ENCODE peak calls at places on chromosomes 6 and 20, in eight cellular contexts. Y is hepatocyte; T is sigmoid colon; J is CD8-positive, alpha-beta T cell; U is pancreas; K is WTC11; H is lung; L is ascending aorta. D is an unnamed sample.

GRCh38 chr6:132192646-132193045 is 208.6 kb downstream of the MOXD1 start:
- DNase-seq in Y (no peak), T (no peak), J (no peak), U (no peak), K (no peak), H (no peak), L (no peak), D (no peak)

GRCh38 chr20:23138682-23139081 is 52.6 kb upstream of the CD93 start:
- DNase-seq in Y (no peak), T (peak), J (no peak), U (no peak), K (no peak), H (no peak), L (no peak), D (no peak)

GRCh38 chr20:35292504-35293285 is 470 bp upstream of the FAM83C start:
- DNase-seq in Y (no peak), T (no peak), J (no peak), U (no peak), K (no peak), H (no peak), L (no peak), D (no peak)

GRCh38 chr20:8518878-8519277 is 386.8 kb downstream of the PLCB1 start:
- DNase-seq in Y (no peak), T (no peak), J (no peak), U (no peak), K (peak), H (no peak), L (no peak), D (no peak)

GRCh38 chr6:151495380-151495779 is 1.6 kb downstream of the CCDC170 start:
- DNase-seq in Y (no peak), T (no peak), J (no peak), U (no peak), K (no peak), H (no peak), L (no peak), D (no peak)

GRCh38 chr6:26161322-26161721 is 74.1 kb downstream of the HFE start:
- DNase-seq in Y (no peak), T (no peak), J (no peak), U (no peak), K (no peak), H (no peak), L (no peak), D (no peak)

GRCh38 chr6:159257846-159258245 is 88.6 kb downstream of the FNDC1 start:
- DNase-seq in Y (no peak), T (no peak), J (no peak), U (no peak), K (no peak), H (no peak), L (peak), D (no peak)

GRCh38 chr20:13819885-13820645 is 35.2 kb downstream of the NDUFAF5 start:
- DNase-seq in Y (peak), T (peak), J (no peak), U (peak), K (peak), H (no peak), L (no peak), D (peak)

GRCh38 chr20:11112837-11113236 is 439.0 kb upstream of the JAG1 start:
- DNase-seq in Y (no peak), T (no peak), J (no peak), U (no peak), K (no peak), H (no peak), L (no peak), D (no peak)

GRCh38 chr6:106477158-106477557 is 116.6 kb downstream of the CRYBG1 start:
- DNase-seq in Y (no peak), T (no peak), J (no peak), U (no peak), K (no peak), H (no peak), L (no peak), D (no peak)

GRCh38 chr20:37265152-37265551 is 3.5 kb upstream of the GHRH start:
- DNase-seq in Y (no peak), T (no peak), J (no peak), U (no peak), K (no peak), H (no peak), L (no peak), D (no peak)

GRCh38 chr6:162442675-162443074 is 284.9 kb downstream of the PRKN start:
- DNase-seq in Y (peak), T (no peak), J (no peak), U (no peak), K (peak), H (no peak), L (no peak), D (no peak)

GRCh38 chr6:23410439-23410838 is 715.6 kb upstream of the NRSN1 start:
- DNase-seq in Y (no peak), T (no peak), J (no peak), U (no peak), K (no peak), H (no peak), L (no peak), D (no peak)

GRCh38 chr20:44208770-44209169 is 1.8 kb downstream of the OSER1 start:
- DNase-seq in Y (no peak), T (no peak), J (no peak), U (no peak), K (no peak), H (no peak), L (no peak), D (peak)
- TF ChIP-seq CTCF in Y (no peak), T (no peak), J (no peak), U (no peak), K (no peak), H (no peak), L (no peak), D (peak)

GRCh38 chr6:99818161-99818560 is 175.9 kb downstream of the MCHR2 start:
- DNase-seq in Y (no peak), T (no peak), J (no peak), U (no peak), K (no peak), H (no peak), L (no peak), D (no peak)

GRCh38 chr6:99819853-99820252 is 174.2 kb downstream of the MCHR2 start:
- DNase-seq in Y (no peak), T (no peak), J (no peak), U (no peak), K (no peak), H (no peak), L (no peak), D (no peak)

GRCh38 chr6:99821164-99821563 is 172.9 kb downstream of the MCHR2 start:
- DNase-seq in Y (no peak), T (no peak), J (no peak), U (no peak), K (no peak), H (no peak), L (no peak), D (no peak)

GRCh38 chr6:99822741-99823512 is 171.1 kb downstream of the MCHR2 start:
- DNase-seq in Y (peak), T (no peak), J (no peak), U (no peak), K (no peak), H (no peak), L (no peak), D (peak)
- TF ChIP-seq CTCF in Y (peak), T (no peak), J (no peak), U (no peak), K (no peak), H (no peak), L (no peak), D (peak)

GRCh38 chr6:56247654-56248122 is 308 bp upstream of the COL21A1 start:
- DNase-seq in Y (no peak), T (no peak), J (no peak), U (no peak), K (no peak), H (no peak), L (no peak), D (no peak)

GRCh38 chr6:56245903-56246351 is 1.5 kb downstream of the COL21A1 start:
- DNase-seq in Y (no peak), T (no peak), J (no peak), U (no peak), K (no peak), H (no peak), L (no peak), D (no peak)

GRCh38 chr6:56246544-56246940 is 838 bp downstream of the COL21A1 start:
- DNase-seq in Y (peak), T (no peak), J (no peak), U (no peak), K (peak), H (no peak), L (peak), D (no peak)

GRCh38 chr6:56244528-56245253 is 2.7 kb downstream of the COL21A1 start:
- DNase-seq in Y (no peak), T (no peak), J (no peak), U (no peak), K (no peak), H (no peak), L (no peak), D (no peak)

DNA sequence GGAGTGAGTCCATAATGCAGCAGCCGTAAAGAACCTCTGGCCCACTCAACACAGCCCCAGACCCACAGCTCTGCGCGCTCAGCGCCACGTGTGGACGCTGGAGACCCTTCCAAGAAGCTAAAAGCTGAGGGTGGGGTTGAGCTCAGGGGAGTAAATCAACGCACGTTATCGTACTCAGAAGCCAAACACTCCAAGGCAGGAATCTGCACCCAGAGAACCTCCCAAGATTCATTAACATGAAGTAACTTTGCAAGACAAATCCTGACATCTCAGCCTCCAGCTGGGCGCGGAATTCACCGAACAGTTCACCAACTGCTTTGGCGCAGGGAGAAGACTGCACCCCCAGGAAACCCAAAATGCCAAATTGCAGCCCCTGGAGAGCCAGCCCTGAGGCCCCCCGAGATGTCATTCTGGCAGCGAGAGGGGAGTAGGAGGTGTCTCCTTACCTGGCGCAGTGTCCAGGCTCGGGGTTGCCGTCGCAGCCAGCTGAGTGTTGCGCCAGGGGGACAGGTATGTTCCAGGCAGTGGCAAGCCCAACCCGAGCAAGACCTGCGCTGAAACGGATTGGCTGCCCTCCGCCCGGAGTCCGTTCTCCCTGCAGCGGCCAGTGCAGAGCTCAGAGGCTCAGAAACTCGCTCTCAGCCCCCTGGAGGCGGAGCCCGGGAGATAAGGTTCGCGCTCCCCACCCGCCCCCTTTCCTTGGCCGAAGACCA is at the start of gene COL21A1:
- DNase-seq in Y (peak), T (peak), J (no peak), U (peak), K (peak), H (peak), L (peak), D (no peak)
- TF ChIP-seq CTCF in Y (peak), T (no peak), J (no peak), U (no peak), K (no peak), H (no peak), L (no peak), D (no peak)

GRCh38 chr6:43835872-43836419 is 65.9 kb downstream of the VEGFA start:
- DNase-seq in Y (no peak), T (no peak), J (no peak), U (no peak), K (no peak), H (no peak), L (no peak), D (no peak)

GRCh38 chr6:43836507-43836906 is 66.5 kb downstream of the VEGFA start:
- DNase-seq in Y (no peak), T (no peak), J (no peak), U (no peak), K (no peak), H (no peak), L (no peak), D (peak)

GRCh38 chr6:43837501-43837900 is 67.5 kb downstream of the VEGFA start:
- DNase-seq in Y (no peak), T (no peak), J (no peak), U (no peak), K (no peak), H (no peak), L (no peak), D (no peak)

GRCh38 chr6:43840490-43841218 is 70.6 kb downstream of the VEGFA start:
- DNase-seq in Y (no peak), T (no peak), J (no peak), U (no peak), K (no peak), H (no peak), L (no peak), D (no peak)

GRCh38 chr6:43838276-43839036 is 68.4 kb downstream of the VEGFA start:
- DNase-seq in Y (peak), T (peak), J (no peak), U (peak), K (peak), H (peak), L (no peak), D (peak)
- TF ChIP-seq CTCF in Y (peak), T (peak), J (peak), U (peak), K (peak), H (peak), L (no peak), D (peak)

GRCh38 chr20:57509665-57510237 is 15.2 kb downstream of the CTCFL start:
- DNase-seq in Y (no peak), T (no peak), J (no peak), U (peak), K (no peak), H (no peak), L (no peak), D (no peak)
- TF ChIP-seq CTCF in Y (peak), T (peak), J (no peak), U (no peak), K (no peak), H (no peak), L (no peak), D (peak)

GRCh38 chr6:35905841-35906498 is 14.9 kb downstream of the SRPK1 start:
- DNase-seq in Y (no peak), T (no peak), J (no peak), U (no peak), K (no peak), H (no peak), L (no peak), D (no peak)
- TF ChIP-seq CTCF in Y (no peak), T (no peak), J (no peak), U (no peak), K (no peak), H (no peak), L (no peak), D (no peak)

D was measured in HFFc6.